ENCODE peak calls at places on chromosomes 16 and 17, in five cellular contexts. One of them, this sample, is unnamed.

GRCh38 chr17:39231587-39232551 is 6.1 kb upstream of the STAC2 start:
- DNase-seq in K562: peak; percentile 81
- DNase-seq in SK-N-SH: peak; percentile 86
- DNase-seq in GM12878: no peak
- DNase-seq in HepG2: no peak
- DNase-seq in this sample: peak; percentile 89

GRCh38 chr16:74742051-74742481 is 32.6 kb downstream of the FA2H start:
- DNase-seq in SK-N-SH: no peak
- DNase-seq in K562: no peak
- DNase-seq in GM12878: no peak
- DNase-seq in HepG2: no peak
- DNase-seq in this sample: no peak

GRCh38 chr17:30558313-30559195 is 81.3 kb downstream of the GOSR1 start:
- DNase-seq in SK-N-SH: no peak
- DNase-seq in HepG2: no peak
- DNase-seq in GM12878: no peak
- DNase-seq in K562: no peak
- DNase-seq in this sample: peak; percentile 41

GRCh38 chr16:52128407-52128806 is 418.5 kb downstream of the TOX3 start:
- DNase-seq in SK-N-SH: no peak
- DNase-seq in GM12878: no peak
- DNase-seq in K562: no peak
- DNase-seq in HepG2: no peak
- DNase-seq in this sample: no peak

GRCh38 chr16:3089717-3090592 is 9.1 kb downstream of the ZSCAN10 start:
- DNase-seq in HepG2: no peak
- DNase-seq in SK-N-SH: peak; percentile 72
- DNase-seq in GM12878: no peak
- DNase-seq in K562: no peak
- DNase-seq in this sample: no peak

GRCh38 chr16:10870137-10870776 is 6.7 kb upstream of the CIITA start:
- DNase-seq in HepG2: peak; percentile 64
- DNase-seq in GM12878: no peak
- DNase-seq in SK-N-SH: no peak
- DNase-seq in K562: no peak
- DNase-seq in this sample: no peak

GRCh38 chr16:30656974-30657865 is 1.0 kb upstream of the FBRS start:
- DNase-seq in K562: no peak
- DNase-seq in SK-N-SH: no peak
- DNase-seq in GM12878: no peak
- DNase-seq in HepG2: no peak
- DNase-seq in this sample: no peak

GRCh38 chr17:66514227-66514806 is 211.9 kb downstream of the PRKCA start:
- DNase-seq in K562: no peak
- DNase-seq in HepG2: no peak
- DNase-seq in GM12878: no peak
- DNase-seq in SK-N-SH: no peak
- DNase-seq in this sample: no peak

GRCh38 chr17:64480951-64481350 is 15.9 kb downstream of the POLG2 start:
- DNase-seq in SK-N-SH: no peak
- DNase-seq in GM12878: no peak
- DNase-seq in K562: no peak
- DNase-seq in HepG2: no peak
- DNase-seq in this sample: no peak

GRCh38 chr17:42153919-42154491 is 784 bp downstream of the RAB5C start:
- DNase-seq in HepG2: peak; percentile 71
- DNase-seq in K562: peak; percentile 25
- DNase-seq in GM12878: no peak
- DNase-seq in SK-N-SH: no peak
- DNase-seq in this sample: no peak

GRCh38 chr17:31807846-31808245 is 51.2 kb downstream of the COPRS start:
- DNase-seq in K562: no peak
- DNase-seq in GM12878: no peak
- DNase-seq in SK-N-SH: no peak
- DNase-seq in HepG2: no peak
- DNase-seq in this sample: no peak

GRCh38 chr17:31798205-31798724 is 60.8 kb downstream of the COPRS start:
- DNase-seq in HepG2: peak; percentile 77
- DNase-seq in GM12878: no peak
- DNase-seq in SK-N-SH: no peak
- DNase-seq in K562: no peak
- DNase-seq in this sample: no peak

GRCh38 chr17:31803494-31804213 is 55.4 kb downstream of the COPRS start:
- DNase-seq in SK-N-SH: no peak
- DNase-seq in HepG2: peak; percentile 98
- DNase-seq in K562: no peak
- DNase-seq in GM12878: no peak
- DNase-seq in this sample: no peak

GRCh38 chr17:31802502-31802901 is 56.5 kb downstream of the COPRS start:
- DNase-seq in HepG2: no peak
- DNase-seq in K562: peak; percentile 68
- DNase-seq in GM12878: no peak
- DNase-seq in SK-N-SH: no peak
- DNase-seq in this sample: no peak
- TF ChIP-seq GABPA in HepG2: no peak
- TF ChIP-seq GABPA in K562: no peak
- TF ChIP-seq GABPA in GM12878: no peak
- TF ChIP-seq GABPA in SK-N-SH: no peak
- TF ChIP-seq GABPA in this sample: no peak

DNA sequence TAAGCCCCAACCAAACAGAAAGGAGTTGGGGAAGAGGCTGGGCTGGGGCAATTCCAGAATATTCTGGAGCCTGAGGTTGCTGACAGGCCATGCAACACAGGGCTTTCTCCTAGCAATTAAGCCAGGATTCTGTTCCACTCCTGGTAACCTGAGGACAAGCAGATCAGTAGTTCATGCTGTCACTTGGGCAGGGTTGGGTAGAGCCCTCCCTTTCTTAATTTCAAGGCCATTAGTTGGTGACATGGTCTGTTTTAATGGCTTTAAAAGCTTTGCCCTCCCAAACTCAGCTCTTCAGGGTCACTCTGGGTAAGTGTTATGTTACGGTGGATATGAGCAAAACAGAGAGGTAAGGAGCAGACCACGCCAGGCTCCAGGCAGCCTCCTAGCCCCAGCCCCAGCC is 27.7 kb downstream of the CEP295NL start:
- DNase-seq in HepG2: no peak
- DNase-seq in SK-N-SH: no peak
- DNase-seq in K562: no peak
- DNase-seq in GM12878: no peak
- DNase-seq in this sample: no peak
- H3K79me2 ChIP-seq in HepG2: no peaks in the 10 kb centered on the region
- H3K79me2 ChIP-seq in SK-N-SH: peaks cover 80% of the 10 kb centered on the region
- H3K79me2 ChIP-seq in K562: no peaks in the 10 kb centered on the region
- H3K79me2 ChIP-seq in GM12878: no peaks in the 10 kb centered on the region
- H3K79me2 ChIP-seq in this sample: no peaks in the 10 kb centered on the region

GRCh38 chr16:1689853-1690252 is 11.8 kb downstream of the JPT2 start:
- DNase-seq in HepG2: no peak
- DNase-seq in SK-N-SH: no peak
- DNase-seq in K562: no peak
- DNase-seq in GM12878: no peak
- DNase-seq in this sample: no peak

GRCh38 chr16:1691956-1692355 is 13.9 kb downstream of the JPT2 start:
- DNase-seq in GM12878: no peak
- DNase-seq in SK-N-SH: no peak
- DNase-seq in K562: no peak
- DNase-seq in HepG2: no peak
- DNase-seq in this sample: no peak

GRCh38 chr16:1691276-1691675 is 13.2 kb downstream of the JPT2 start:
- DNase-seq in GM12878: no peak
- DNase-seq in SK-N-SH: no peak
- DNase-seq in K562: no peak
- DNase-seq in HepG2: no peak
- DNase-seq in this sample: no peak

GRCh38 chr16:1688807-1689560 is 10.9 kb downstream of the JPT2 start:
- DNase-seq in HepG2: peak; percentile 88
- DNase-seq in GM12878: no peak
- DNase-seq in SK-N-SH: no peak
- DNase-seq in K562: no peak
- DNase-seq in this sample: no peak

DNA sequence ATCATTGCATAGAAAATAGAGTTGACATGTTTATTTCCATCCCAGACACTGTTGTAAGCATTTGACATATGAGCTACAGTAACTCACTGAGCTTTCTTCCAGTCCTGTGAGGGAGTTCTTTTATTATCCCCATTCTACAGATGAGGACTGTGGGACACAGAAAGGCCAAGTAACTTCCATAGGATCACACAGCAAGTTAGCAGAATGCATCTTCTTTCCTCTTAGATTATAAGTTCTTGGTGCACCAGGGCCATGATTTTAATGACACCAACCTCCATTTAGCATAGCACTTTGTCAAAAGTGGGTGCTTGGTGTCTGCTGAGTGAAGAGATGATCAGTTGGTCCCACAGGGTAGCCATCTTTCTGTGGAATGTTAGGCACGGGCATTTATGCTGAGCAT is 12.7 kb downstream of the JPT2 start:
- DNase-seq in HepG2: no peak
- DNase-seq in GM12878: no peak
- DNase-seq in K562: no peak
- DNase-seq in SK-N-SH: no peak
- DNase-seq in this sample: no peak
- TF ChIP-seq GABPA in HepG2: no peak
- TF ChIP-seq GABPA in GM12878: no peak
- TF ChIP-seq GABPA in K562: no peak
- TF ChIP-seq GABPA in SK-N-SH: no peak
- TF ChIP-seq GABPA in this sample: no peak

DNA sequence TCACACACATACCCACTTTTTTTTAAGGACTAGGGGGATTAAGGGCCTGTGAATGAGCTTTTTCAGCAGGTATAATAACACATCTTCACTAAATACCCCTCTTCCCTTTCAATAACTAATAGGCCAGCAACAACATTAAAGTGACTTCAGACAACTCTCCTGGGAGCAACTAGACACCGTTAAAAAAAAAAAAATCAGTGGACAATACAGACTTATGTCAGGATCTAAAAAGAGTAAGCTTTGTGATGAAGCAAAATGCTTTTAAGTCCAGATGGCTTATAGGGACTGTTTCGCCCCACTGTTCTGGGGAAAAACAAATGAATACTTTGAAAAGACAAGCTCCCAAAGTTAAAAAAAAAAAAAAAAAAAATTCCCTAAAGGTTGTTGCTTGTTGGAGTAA is 29.0 kb downstream of the SPAG9 start:
- DNase-seq in SK-N-SH: no peak
- DNase-seq in GM12878: no peak
- DNase-seq in K562: no peak
- DNase-seq in HepG2: no peak
- DNase-seq in this sample: no peak
- H3K79me2 ChIP-seq in SK-N-SH: peaks cover 96% of the 10 kb centered on the region
- H3K79me2 ChIP-seq in GM12878: peaks cover 9% of the 10 kb centered on the region
- H3K79me2 ChIP-seq in K562: peaks cover 74% of the 10 kb centered on the region
- H3K79me2 ChIP-seq in HepG2: peaks cover 74% of the 10 kb centered on the region
- H3K79me2 ChIP-seq in this sample: peaks cover 10% of the 10 kb centered on the region

GRCh38 chr16:66474750-66475199 is 47.7 kb downstream of the BEAN1 start:
- DNase-seq in HepG2: no peak
- DNase-seq in SK-N-SH: no peak
- DNase-seq in K562: no peak
- DNase-seq in GM12878: peak; percentile 9
- DNase-seq in this sample: peak; percentile 33
- TF ChIP-seq GABPA in HepG2: no peak
- TF ChIP-seq GABPA in SK-N-SH: no peak
- TF ChIP-seq GABPA in K562: no peak
- TF ChIP-seq GABPA in GM12878: no peak
- TF ChIP-seq GABPA in this sample: no peak

GRCh38 chr16:22352726-22353125 is 21.7 kb downstream of the CDR2 start:
- DNase-seq in HepG2: no peak
- DNase-seq in GM12878: no peak
- DNase-seq in SK-N-SH: no peak
- DNase-seq in K562: no peak
- DNase-seq in this sample: no peak

GRCh38 chr16:22355487-22355908 is 18.9 kb downstream of the CDR2 start:
- DNase-seq in HepG2: no peak
- DNase-seq in K562: no peak
- DNase-seq in GM12878: peak; percentile 56
- DNase-seq in SK-N-SH: no peak
- DNase-seq in this sample: no peak

GRCh38 chr16:22353933-22354541 is 20.4 kb downstream of the CDR2 start:
- DNase-seq in HepG2: peak; percentile 78
- DNase-seq in K562: no peak
- DNase-seq in GM12878: no peak
- DNase-seq in SK-N-SH: no peak
- DNase-seq in this sample: no peak

GRCh38 chr16:22352119-22352518 is 22.3 kb downstream of the CDR2 start:
- DNase-seq in SK-N-SH: no peak
- DNase-seq in GM12878: no peak
- DNase-seq in K562: no peak
- DNase-seq in HepG2: no peak
- DNase-seq in this sample: no peak

DNA sequence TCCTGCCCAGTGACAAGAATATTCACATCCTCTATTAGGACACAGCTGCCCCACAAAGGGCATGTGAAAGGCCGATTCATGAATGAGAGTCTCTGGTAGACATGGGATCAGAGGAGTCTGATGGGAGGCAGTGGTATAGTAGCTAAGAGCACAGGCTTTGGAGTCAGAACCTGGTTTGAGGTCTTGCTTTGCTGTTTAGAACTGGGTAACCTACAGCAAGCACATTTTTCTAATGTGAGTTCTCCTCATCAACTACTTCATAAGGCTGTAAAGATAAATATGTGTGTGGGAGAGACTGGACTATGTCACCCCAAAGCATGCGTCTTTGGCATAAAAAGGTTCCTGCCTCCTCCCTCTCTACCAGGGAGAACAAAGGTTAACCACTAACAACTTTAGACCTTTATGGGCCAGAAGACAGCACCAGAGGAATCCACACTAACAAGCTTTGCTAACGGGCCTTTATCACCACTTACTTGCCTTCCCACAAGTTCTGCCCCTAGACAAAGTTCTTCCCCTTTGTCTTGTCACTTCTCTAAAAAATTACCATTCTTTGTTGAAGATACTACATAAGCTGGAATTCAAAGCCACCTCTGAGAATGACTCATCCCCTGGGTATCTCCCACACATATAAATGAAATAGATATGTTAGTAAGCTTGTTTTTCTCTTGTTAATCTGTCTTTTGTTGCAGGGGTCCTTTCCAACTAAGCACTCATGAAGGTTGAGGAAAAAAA is 21.1 kb downstream of the CDR2 start:
- DNase-seq in HepG2: peak; percentile 66
- DNase-seq in SK-N-SH: no peak
- DNase-seq in GM12878: peak; percentile 63
- DNase-seq in K562: peak; percentile 43
- DNase-seq in this sample: no peak
- H3K79me2 ChIP-seq in HepG2: peaks cover 55% of the 10 kb centered on the region
- H3K79me2 ChIP-seq in SK-N-SH: peaks cover 83% of the 10 kb centered on the region
- H3K79me2 ChIP-seq in GM12878: peaks cover 14% of the 10 kb centered on the region
- H3K79me2 ChIP-seq in K562: peaks cover 20% of the 10 kb centered on the region
- H3K79me2 ChIP-seq in this sample: no peaks in the 10 kb centered on the region